ENCODE peak calls at places on chromosome 22, in five cellular contexts. D is GM23248, X is A673, B is H1, A is hepatocyte. C is an unnamed sample.

GRCh38 chr22:20787746-20788626 is 14.1 kb downstream of the SERPIND1 start:
- DNase-seq in A (no peak), X (no peak), D (no peak), B (no peak), C (no peak)

GRCh38 chr22:17977371-17977770 is 47.0 kb downstream of the MICAL3 start:
- DNase-seq in X (no peak), D (no peak), B (no peak), A (no peak), C (no peak)

GRCh38 chr22:39214383-39215069 is 30.3 kb downstream of the PDGFB start:
- DNase-seq in B (peak; percentile 50), D (peak; percentile 42), A (no peak), X (no peak), C (no peak)

GRCh38 chr22:23067691-23068090 is 2.6 kb upstream of the GNAZ start:
- DNase-seq in B (no peak), D (peak; percentile 9), A (no peak), X (no peak), C (no peak)

GRCh38 chr22:20725987-20726558 is 47.8 kb upstream of the SERPIND1 start:
- DNase-seq in A (no peak), D (no peak), B (no peak), X (no peak), C (no peak)

GRCh38 chr22:30262917-30263741 is 3.5 kb downstream of the OSM start:
- DNase-seq in X (peak; percentile 79), D (peak; percentile 68), A (peak; percentile 83), B (peak; percentile 66), C (no peak)

GRCh38 chr22:29704528-29705285 is 15.1 kb upstream of the CABP7 start:
- DNase-seq in X (no peak), B (no peak), A (peak; percentile 56), D (peak; percentile 68), C (no peak)

GRCh38 chr22:18114495-18114894 is 3.9 kb downstream of the TUBA8 start:
- DNase-seq in A (no peak), D (no peak), X (no peak), B (no peak), C (no peak)

GRCh38 chr22:20967697-20968201 is 694 bp downstream of the AIFM3 start:
- DNase-seq in B (no peak), X (no peak), A (no peak), D (no peak), C (no peak)

GRCh38 chr22:32237021-32237420 is 18.1 kb downstream of the SLC5A4 start:
- DNase-seq in A (no peak), X (peak; percentile 82), D (no peak), B (no peak), C (no peak)

GRCh38 chr22:38203090-38203810 is 1.5 kb downstream of the MAFF start:
- DNase-seq in B (no peak), X (no peak), A (peak; percentile 75), D (peak; percentile 48), C (no peak)

GRCh38 chr22:32661296-32661695 is 140.2 kb upstream of the TIMP3 start:
- DNase-seq in A (peak; percentile 24), D (peak; percentile 94), X (no peak), B (peak; percentile 9), C (no peak)

GRCh38 chr22:29636751-29637150 is 33.3 kb downstream of the NF2 start:
- DNase-seq in D (no peak), A (no peak), X (no peak), B (no peak), C (no peak)

GRCh38 chr22:30036656-30037055 is 43.6 kb upstream of the HORMAD2 start:
- DNase-seq in D (peak; percentile 59), A (peak; percentile 43), X (peak; percentile 50), B (no peak), C (no peak)

GRCh38 chr22:38494498-38494897 is 11.6 kb downstream of the DDX17 start:
- DNase-seq in A (no peak), X (no peak), D (no peak), B (no peak), C (no peak)

GRCh38 chr22:24976442-24977218 is 24.1 kb downstream of the KIAA1671 start:
- DNase-seq in X (no peak), B (no peak), D (no peak), A (no peak), C (no peak)

GRCh38 chr22:22316589-22316988 is 72.0 kb downstream of the VPREB1 start:
- DNase-seq in X (no peak), D (no peak), A (no peak), B (no peak), C (no peak)

GRCh38 chr22:37427128-37427710 is at the start of gene ELFN2:
- DNase-seq in X (no peak), A (peak; percentile 51), D (peak; percentile 50), B (no peak), C (no peak)

GRCh38 chr22:32623943-32624342 is 149.3 kb downstream of the FBXO7 start:
- DNase-seq in A (peak; percentile 55), D (peak; percentile 89), B (no peak), X (no peak), C (no peak)

GRCh38 chr22:44587004-44587793 is 89.2 kb upstream of the RTL6 start:
- DNase-seq in D (peak; percentile 45), X (no peak), B (no peak), A (no peak), C (no peak)

GRCh38 chr22:44259366-44260215 is 53.2 kb downstream of the SHISAL1 start:
- DNase-seq in D (no peak), B (no peak), A (no peak), X (no peak), C (no peak)

GRCh38 chr22:38189104-38189503 is 7.5 kb upstream of the PLA2G6 start:
- DNase-seq in X (no peak), B (no peak), D (no peak), A (no peak), C (no peak)

GRCh38 chr22:31344369-31345330 is 1.5 kb downstream of the PATZ1 start:
- DNase-seq in A (peak; percentile 58), D (peak; percentile 50), X (peak; percentile 22), B (no peak), C (no peak)

GRCh38 chr22:23306438-23306921 is 126.2 kb downstream of the BCR start:
- DNase-seq in D (peak; percentile 75), A (no peak), B (no peak), X (no peak), C (no peak)

GRCh38 chr22:26588749-26589366 is 1.1 kb downstream of the TPST2 start:
- DNase-seq in X (no peak), A (no peak), B (no peak), D (no peak), C (no peak)

GRCh38 chr22:17161991-17162390 is 2.9 kb upstream of the HDHD5 start:
- DNase-seq in B (no peak), X (no peak), D (no peak), A (no peak), C (no peak)

GRCh38 chr22:37330200-37331033 is 48.1 kb downstream of the CYTH4 start:
- DNase-seq in A (peak; percentile 92), B (peak; percentile 69), D (peak; percentile 41), X (peak; percentile 83), C (no peak)

GRCh38 chr22:48171294-48171693 is 1408.8 kb downstream of the TBC1D22A start:
- DNase-seq in A (no peak), D (no peak), X (no peak), B (no peak), C (no peak)

GRCh38 chr22:29359469-29359868 is 28.9 kb downstream of the AP1B1 start:
- DNase-seq in A (peak; percentile 75), X (peak; percentile 25), B (no peak), D (peak; percentile 65), C (no peak)

GRCh38 chr22:40322818-40323447 is 23.4 kb upstream of the ADSL start:
- DNase-seq in D (no peak), A (no peak), X (no peak), B (no peak), C (no peak)

GRCh38 chr22:40324468-40325305 is 21.6 kb upstream of the ADSL start:
- DNase-seq in A (no peak), B (no peak), X (no peak), D (no peak), C (no peak)

GRCh38 chr22:40322061-40322460 is 24.2 kb upstream of the ADSL start:
- DNase-seq in A (no peak), X (no peak), B (no peak), D (no peak), C (no peak)

GRCh38 chr22:40325315-40325714 is 21.0 kb upstream of the ADSL start:
- DNase-seq in X (no peak), D (no peak), A (no peak), B (no peak), C (no peak)

DNA sequence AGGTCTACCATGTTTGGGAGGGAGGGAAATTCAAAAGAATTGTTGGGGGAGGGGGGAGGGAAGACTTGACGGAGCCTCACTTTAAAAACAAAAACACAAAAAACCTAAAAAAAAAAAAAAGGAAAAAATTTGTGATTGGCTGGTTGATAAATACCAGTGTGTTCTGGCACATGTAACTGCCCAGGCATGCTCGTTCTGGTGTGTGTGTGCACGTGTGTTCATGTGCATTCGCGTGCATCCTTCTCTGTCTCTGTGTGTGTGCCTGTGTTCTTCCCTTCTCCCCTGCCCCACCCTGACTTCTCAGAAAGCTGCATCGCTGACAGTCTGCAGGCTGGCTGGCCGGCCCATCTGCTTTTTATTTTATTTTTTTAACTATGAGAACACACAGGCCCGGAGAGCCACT is 22.6 kb upstream of the ADSL start:
- DNase-seq in D (peak; percentile 3), A (peak; percentile 48), X (no peak), B (no peak), C (no peak)
- H3K4me3 ChIP-seq in D (no peak overlapping the region), A (no peak overlapping the region), X (no peak overlapping the region), B (no peak overlapping the region), C (no peak overlapping the region)

GRCh38 chr22:42891008-42891407 is 33.9 kb upstream of the ARFGAP3 start:
- DNase-seq in B (no peak), A (no peak), D (no peak), X (no peak), C (no peak)
- TF ChIP-seq EZH2 in B (no peak), A (no peak), D (no peak), X (no peak), C (no peak)

GRCh38 chr22:27990451-27990840 is 71.4 kb upstream of the PITPNB start:
- DNase-seq in X (no peak), D (no peak), B (no peak), A (no peak), C (no peak)
- H3K27ac ChIP-seq in X (no peak overlapping the region), D (no peak overlapping the region), B (no peak overlapping the region), A (no peak overlapping the region), C (no peak overlapping the region)

DNA sequence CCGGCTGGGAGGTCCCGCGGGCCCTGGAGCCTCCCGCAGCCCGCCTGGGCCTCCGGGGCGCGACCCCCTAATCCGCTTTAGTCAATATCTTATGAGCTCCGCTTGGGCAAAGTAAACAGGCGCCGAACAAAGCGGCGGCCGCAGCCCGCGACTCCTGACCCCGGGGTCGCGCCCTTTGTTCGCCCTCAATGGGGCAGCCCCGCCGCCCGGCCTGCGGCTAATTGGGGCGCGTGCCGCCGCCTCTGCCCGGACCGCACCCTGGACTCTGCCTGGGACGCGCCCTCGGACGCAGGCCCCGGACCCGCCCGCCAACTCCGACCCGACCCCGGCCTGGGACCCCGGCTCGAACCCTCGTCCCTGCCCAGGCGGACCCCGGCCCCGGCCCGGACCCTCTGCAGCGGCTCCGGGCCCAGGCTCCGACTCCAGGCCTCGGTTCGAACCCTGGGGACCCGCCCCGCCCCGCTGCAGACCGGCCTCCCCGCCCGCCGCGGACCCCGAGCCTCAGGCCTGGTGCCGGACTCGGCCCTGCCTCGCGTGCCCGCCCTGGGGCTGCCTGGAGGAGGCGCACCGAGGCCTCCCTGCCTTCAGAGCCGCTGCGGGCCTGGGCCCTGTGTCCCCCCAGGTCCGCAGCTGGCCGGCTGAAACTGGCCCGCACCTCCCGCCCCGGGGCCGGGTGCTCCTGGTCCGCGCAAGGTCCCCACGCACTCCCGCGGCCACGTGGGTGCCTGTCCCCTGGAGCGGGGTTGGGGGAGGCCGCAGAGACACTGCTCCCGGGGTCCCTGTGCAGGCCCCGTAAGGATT is 84.7 kb upstream of the WNT7B start:
- DNase-seq in A (no peak), B (no peak), X (no peak), D (no peak), C (no peak)
- H3K4me3 ChIP-seq in A (no peak overlapping the region), B (peak overlapping the region; percentile 62), X (no peak overlapping the region), D (no peak overlapping the region), C (no peak overlapping the region)

GRCh38 chr22:19720999-19721485 is 2.3 kb upstream of the GP1BB start:
- DNase-seq in D (no peak), X (no peak), A (no peak), B (no peak), C (no peak)
- TF ChIP-seq EZH2 in D (no peak), X (no peak), A (no peak), B (no peak), C (no peak)